ENCODE peak calls at places on chromosomes 4 and X, in four cellular contexts. E is T-helper 2 cell, A is GM06990, I is tibial artery. C is an unnamed sample.

GRCh38 chr4:76087007-76087769 is 12.7 kb downstream of the ART3 start:
- DNase-seq in I (no peak), E (no peak), A (no peak), C (peak)

GRCh38 chr4:2839060-2839459 is 4.6 kb upstream of the ADD1 start:
- DNase-seq in I (no peak), A (no peak), E (no peak), C (no peak)

GRCh38 chr4:74320559-74321118 is 12.4 kb downstream of the EPGN start:
- DNase-seq in E (no peak), I (no peak), A (peak), C (peak)

GRCh38 chrX:115712484-115712883 is 151.5 kb downstream of the PLS3 start:
- DNase-seq in I (no peak), E (no peak), A (no peak), C (no peak)

GRCh38 chr4:7194251-7195137 is 2.2 kb downstream of the SORCS2 start:
- DNase-seq in E (no peak), A (no peak), I (peak), C (no peak)

GRCh38 chr4:138688531-138689181 is 326.9 kb upstream of the NOCT start:
- DNase-seq in I (no peak), E (no peak), A (no peak), C (no peak)

GRCh38 chr4:69910016-69910782 is 20.7 kb upstream of the CSN1S1 start:
- DNase-seq in I (no peak), E (no peak), A (peak), C (no peak)

GRCh38 chr4:94304365-94304971 is 38.2 kb downstream of the HPGDS start:
- DNase-seq in I (no peak), E (no peak), A (no peak), C (no peak)

GRCh38 chrX:129980540-129981206 is 1.8 kb upstream of the BCORL1 start:
- DNase-seq in I (peak), E (no peak), A (peak), C (peak)